ENCODE peak calls at places on chromosome 14, in eight cellular contexts. L is left lung; Z is activated CD8-positive, alpha-beta memory T cell treated with anti-CD3 and anti-CD28 coated beads, Interleukin-2, amount 10 ng/mL, durations not matched to agents 7 days and 5 days; M is mucosa of descending colon; F is DND-41; G is activated T-cell treated with anti-CD3 and anti-CD28 coated beads, Interleukin-2, amount 50 U/mL, for 4 hours; V is gastroesophageal sphincter; Y is naive thymus-derived CD8-positive, alpha-beta T cell. C is an unnamed sample.

GRCh38 chr14:94584591-94585280 is 3.5 kb downstream of the SERPINA5 start:
- ATAC-seq in L (no peak), Z (no peak), M (no peak), F (no peak), G (no peak), V (no peak), Y (no peak), C (no peak)

GRCh38 chr14:96660667-96661066 is 136.5 kb upstream of the VRK1 start:
- ATAC-seq in L (no peak), Z (no peak), M (no peak), F (peak), G (no peak), V (no peak), Y (no peak), C (no peak)

GRCh38 chr14:99976021-99976420 is 89.2 kb upstream of the EVL start:
- ATAC-seq in L (no peak), Z (no peak), M (no peak), F (no peak), G (no peak), V (no peak), Y (no peak), C (no peak)

GRCh38 chr14:104879983-104880565 is 15.0 kb downstream of the CEP170B start:
- ATAC-seq in L (no peak), Z (no peak), M (no peak), F (no peak), G (no peak), V (no peak), Y (no peak), C (no peak)

GRCh38 chr14:91606851-91607250 is 96.7 kb upstream of the PPP4R3A start:
- ATAC-seq in L (no peak), Z (no peak), M (no peak), F (no peak), G (no peak), V (peak), Y (no peak), C (no peak)

GRCh38 chr14:76781648-76782051 is 20.4 kb downstream of the VASH1 start:
- ATAC-seq in L (no peak), Z (peak), M (no peak), F (peak), G (no peak), V (no peak), Y (no peak), C (peak)

GRCh38 chr14:71711619-71712018 is 220.6 kb upstream of the RGS6 start:
- ATAC-seq in L (peak), Z (no peak), M (no peak), F (no peak), G (no peak), V (no peak), Y (no peak), C (peak)

GRCh38 chr14:33936391-33936790 is 14.5 kb downstream of the EGLN3 start:
- ATAC-seq in L (no peak), Z (no peak), M (no peak), F (no peak), G (no peak), V (no peak), Y (no peak), C (peak)

GRCh38 chr14:96205059-96205993 is 687 bp downstream of the BDKRB2 start:
- ATAC-seq in L (peak), Z (no peak), M (peak), F (no peak), G (no peak), V (peak), Y (no peak), C (no peak)

GRCh38 chr14:35213869-35214387 is 78.3 kb upstream of the PSMA6 start:
- ATAC-seq in L (peak), Z (no peak), M (no peak), F (no peak), G (no peak), V (no peak), Y (no peak), C (no peak)

GRCh38 chr14:101719708-101720107 is 41.8 kb upstream of the PPP2R5C start:
- ATAC-seq in L (no peak), Z (no peak), M (no peak), F (no peak), G (no peak), V (no peak), Y (no peak), C (no peak)

GRCh38 chr14:95255487-95255886 is 64.2 kb downstream of the CLMN start:
- ATAC-seq in L (peak), Z (no peak), M (peak), F (no peak), G (no peak), V (no peak), Y (no peak), C (no peak)

GRCh38 chr14:70601162-70601561 is 707 bp upstream of the MED6 start:
- ATAC-seq in L (peak), Z (no peak), M (no peak), F (no peak), G (no peak), V (no peak), Y (no peak), C (no peak)

GRCh38 chr14:71891970-71892369 is 40.3 kb upstream of the RGS6 start:
- ATAC-seq in L (no peak), Z (no peak), M (no peak), F (no peak), G (no peak), V (no peak), Y (no peak), C (no peak)

GRCh38 chr14:60512952-60513554 is 4.1 kb downstream of the SIX6 start:
- ATAC-seq in L (no peak), Z (no peak), M (no peak), F (no peak), G (no peak), V (no peak), Y (no peak), C (no peak)

GRCh38 chr14:100149789-100150611 is 9.4 kb downstream of the DEGS2 start:
- ATAC-seq in L (peak), Z (no peak), M (peak), F (no peak), G (no peak), V (no peak), Y (no peak), C (no peak)

GRCh38 chr14:101830271-101830670 is 68.8 kb downstream of the PPP2R5C start:
- ATAC-seq in L (peak), Z (no peak), M (no peak), F (no peak), G (no peak), V (no peak), Y (no peak), C (no peak)

GRCh38 chr14:79745046-79745445 is 466.3 kb downstream of the DIO2 start:
- ATAC-seq in L (no peak), Z (no peak), M (no peak), F (no peak), G (no peak), V (no peak), Y (no peak), C (no peak)

GRCh38 chr14:60648169-60648933 is 926 bp downstream of the SIX1 start:
- ATAC-seq in L (peak), Z (no peak), M (peak), F (no peak), G (no peak), V (no peak), Y (no peak), C (no peak)

GRCh38 chr14:65732112-65732511 is 319.6 kb downstream of the FUT8 start:
- ATAC-seq in L (no peak), Z (peak), M (peak), F (peak), G (peak), V (no peak), Y (peak), C (peak)

GRCh38 chr14:98163285-98163741 is 1108.7 kb downstream of the BCL11B start:
- ATAC-seq in L (no peak), Z (no peak), M (no peak), F (peak), G (peak), V (no peak), Y (no peak), C (no peak)

GRCh38 chr14:69133206-69134125 is 19.5 kb downstream of the DCAF5 start:
- ATAC-seq in L (peak), Z (no peak), M (no peak), F (no peak), G (peak), V (no peak), Y (no peak), C (peak)

GRCh38 chr14:72752034-72752412 is 141.9 kb downstream of the DPF3 start:
- ATAC-seq in L (no peak), Z (no peak), M (peak), F (no peak), G (no peak), V (no peak), Y (no peak), C (no peak)

GRCh38 chr14:21978184-21978998 is 304.8 kb upstream of the OR4E1 start:
- ATAC-seq in L (peak), Z (peak), M (peak), F (peak), G (peak), V (no peak), Y (peak), C (peak)

GRCh38 chr14:95464103-95464502 is 52.3 kb downstream of the SYNE3 start:
- ATAC-seq in L (no peak), Z (no peak), M (no peak), F (no peak), G (no peak), V (no peak), Y (no peak), C (no peak)

GRCh38 chr14:102805941-102806340 is 28.7 kb downstream of the TRAF3 start:
- ATAC-seq in L (no peak), Z (peak), M (no peak), F (no peak), G (peak), V (no peak), Y (no peak), C (peak)

GRCh38 chr14:34436960-34437728 is 24.9 kb downstream of the SPTSSA start:
- ATAC-seq in L (no peak), Z (no peak), M (peak), F (no peak), G (no peak), V (no peak), Y (no peak), C (no peak)

GRCh38 chr14:40188006-40188405 is 755.8 kb upstream of the FBXO33 start:
- ATAC-seq in L (no peak), Z (no peak), M (no peak), F (no peak), G (no peak), V (no peak), Y (no peak), C (no peak)

GRCh38 chr14:95518045-95518751 is 1.7 kb upstream of the SYNE3 start:
- ATAC-seq in L (no peak), Z (no peak), M (no peak), F (no peak), G (no peak), V (no peak), Y (no peak), C (no peak)